ENCODE peak calls at places on chromosomes 2 and 18, in four cellular contexts. One of them, this sample, is unnamed.

GRCh38 chr2:43105586-43106562 is 120.5 kb downstream of the ZFP36L2 start:
- DNase-seq in HCT116: peak; percentile 4
- DNase-seq in HepG2: peak; percentile 44
- DNase-seq in K562: peak; percentile 80
- DNase-seq in this sample: no peak

GRCh38 chr2:240561325-240561971 is 1.3 kb downstream of the DUSP28 start:
- DNase-seq in K562: no peak
- DNase-seq in HepG2: no peak
- DNase-seq in HCT116: no peak
- DNase-seq in this sample: no peak

GRCh38 chr2:70141754-70142589 is 48.8 kb downstream of the C2orf42 start:
- DNase-seq in HCT116: peak; percentile 32
- DNase-seq in K562: peak; percentile 81
- DNase-seq in HepG2: peak; percentile 67
- DNase-seq in this sample: no peak

GRCh38 chr18:2907459-2908145 is 60.8 kb downstream of the EMILIN2 start:
- DNase-seq in HepG2: no peak
- DNase-seq in K562: no peak
- DNase-seq in HCT116: no peak
- DNase-seq in this sample: no peak

GRCh38 chr2:219149667-219150066 is 10.9 kb downstream of the NHEJ1 start:
- DNase-seq in K562: no peak
- DNase-seq in HepG2: peak; percentile 62
- DNase-seq in HCT116: no peak
- DNase-seq in this sample: no peak

GRCh38 chr2:111897924-111898702 is at the start of gene MERTK:
- DNase-seq in K562: peak; percentile 82
- DNase-seq in HCT116: peak; percentile 72
- DNase-seq in HepG2: peak; percentile 89
- DNase-seq in this sample: peak; percentile 53

GRCh38 chr2:75466708-75467311 is 93.9 kb downstream of the EVA1A start:
- DNase-seq in K562: peak; percentile 54
- DNase-seq in HCT116: peak; percentile 23
- DNase-seq in HepG2: peak; percentile 39
- DNase-seq in this sample: no peak

GRCh38 chr2:123262856-123263255 is 762.2 kb upstream of the CNTNAP5 start:
- DNase-seq in HepG2: no peak
- DNase-seq in K562: no peak
- DNase-seq in HCT116: no peak
- DNase-seq in this sample: no peak

GRCh38 chr2:232438951-232439757 is 16.8 kb upstream of the ALPI start:
- DNase-seq in HepG2: no peak
- DNase-seq in K562: no peak
- DNase-seq in HCT116: no peak
- DNase-seq in this sample: no peak

GRCh38 chr2:67514515-67514914 is 117.4 kb downstream of the ETAA1 start:
- DNase-seq in HCT116: no peak
- DNase-seq in HepG2: no peak
- DNase-seq in K562: no peak
- DNase-seq in this sample: no peak

GRCh38 chr18:63613420-63613819 is 26.3 kb downstream of the SERPINB13 start:
- DNase-seq in HCT116: no peak
- DNase-seq in K562: no peak
- DNase-seq in HepG2: no peak
- DNase-seq in this sample: no peak

GRCh38 chr2:201643216-201643651 is at the start of gene TMEM237:
- DNase-seq in HepG2: peak; percentile 13
- DNase-seq in HCT116: peak; percentile 6
- DNase-seq in K562: peak; percentile 35
- DNase-seq in this sample: no peak

GRCh38 chr2:222919841-222920609 is 59.2 kb downstream of the ACSL3 start:
- DNase-seq in K562: peak; percentile 63
- DNase-seq in HepG2: no peak
- DNase-seq in HCT116: no peak
- DNase-seq in this sample: no peak

GRCh38 chr2:74205586-74205985 is 7.2 kb downstream of the MTHFD2 start:
- DNase-seq in HepG2: no peak
- DNase-seq in HCT116: no peak
- DNase-seq in K562: no peak
- DNase-seq in this sample: no peak

GRCh38 chr2:221264318-221264717 is 307.8 kb downstream of the EPHA4 start:
- DNase-seq in K562: no peak
- DNase-seq in HCT116: no peak
- DNase-seq in HepG2: no peak
- DNase-seq in this sample: no peak

GRCh38 chr2:217653240-217653639 is 349.6 kb downstream of the TNS1 start:
- DNase-seq in K562: no peak
- DNase-seq in HCT116: peak; percentile 46
- DNase-seq in HepG2: no peak
- DNase-seq in this sample: no peak

GRCh38 chr2:241990466-241990865 is 120.9 kb downstream of the RTP5 start:
- DNase-seq in HCT116: no peak
- DNase-seq in K562: no peak
- DNase-seq in HepG2: no peak
- DNase-seq in this sample: no peak

GRCh38 chr2:5530022-5530696 is 162.0 kb upstream of the SOX11 start:
- DNase-seq in HepG2: no peak
- DNase-seq in HCT116: no peak
- DNase-seq in K562: no peak
- DNase-seq in this sample: no peak

GRCh38 chr18:73717570-73717969 is 430.1 kb downstream of the FBXO15 start:
- DNase-seq in HCT116: no peak
- DNase-seq in K562: no peak
- DNase-seq in HepG2: no peak
- DNase-seq in this sample: peak; percentile 36

GRCh38 chr2:61456746-61457420 is 14.0 kb downstream of the USP34 start:
- DNase-seq in K562: no peak
- DNase-seq in HCT116: no peak
- DNase-seq in HepG2: no peak
- DNase-seq in this sample: no peak

GRCh38 chr2:191612496-191612895 is 65.4 kb upstream of the NABP1 start:
- DNase-seq in HCT116: no peak
- DNase-seq in HepG2: no peak
- DNase-seq in K562: no peak
- DNase-seq in this sample: no peak

GRCh38 chr18:59810740-59811520 is 88.9 kb upstream of the PMAIP1 start:
- DNase-seq in HCT116: no peak
- DNase-seq in HepG2: no peak
- DNase-seq in K562: no peak
- DNase-seq in this sample: no peak

GRCh38 chr18:76256897-76257500 is 238.0 kb downstream of the ZNF516 start:
- DNase-seq in HepG2: peak; percentile 22
- DNase-seq in K562: no peak
- DNase-seq in HCT116: peak; percentile 35
- DNase-seq in this sample: peak; percentile 20

GRCh38 chr18:11721720-11722119 is 32.7 kb downstream of the GNAL start:
- DNase-seq in HepG2: no peak
- DNase-seq in HCT116: no peak
- DNase-seq in K562: no peak
- DNase-seq in this sample: no peak

GRCh38 chr2:59223737-59224136 is 982.6 kb upstream of the FANCL start:
- DNase-seq in HepG2: no peak
- DNase-seq in K562: no peak
- DNase-seq in HCT116: no peak
- DNase-seq in this sample: no peak

GRCh38 chr18:52190630-52191029 is 149.4 kb upstream of the DCC start:
- DNase-seq in HepG2: no peak
- DNase-seq in HCT116: no peak
- DNase-seq in K562: no peak
- DNase-seq in this sample: no peak

GRCh38 chr2:239357954-239358754 is 42.7 kb downstream of the HDAC4 start:
- DNase-seq in HCT116: no peak
- DNase-seq in HepG2: no peak
- DNase-seq in K562: no peak
- DNase-seq in this sample: no peak
- TF ChIP-seq TCF7L2 in HCT116: no peak
- TF ChIP-seq TCF7L2 in HepG2: no peak
- TF ChIP-seq TCF7L2 in K562: no peak
- TF ChIP-seq TCF7L2 in this sample: no peak

DNA sequence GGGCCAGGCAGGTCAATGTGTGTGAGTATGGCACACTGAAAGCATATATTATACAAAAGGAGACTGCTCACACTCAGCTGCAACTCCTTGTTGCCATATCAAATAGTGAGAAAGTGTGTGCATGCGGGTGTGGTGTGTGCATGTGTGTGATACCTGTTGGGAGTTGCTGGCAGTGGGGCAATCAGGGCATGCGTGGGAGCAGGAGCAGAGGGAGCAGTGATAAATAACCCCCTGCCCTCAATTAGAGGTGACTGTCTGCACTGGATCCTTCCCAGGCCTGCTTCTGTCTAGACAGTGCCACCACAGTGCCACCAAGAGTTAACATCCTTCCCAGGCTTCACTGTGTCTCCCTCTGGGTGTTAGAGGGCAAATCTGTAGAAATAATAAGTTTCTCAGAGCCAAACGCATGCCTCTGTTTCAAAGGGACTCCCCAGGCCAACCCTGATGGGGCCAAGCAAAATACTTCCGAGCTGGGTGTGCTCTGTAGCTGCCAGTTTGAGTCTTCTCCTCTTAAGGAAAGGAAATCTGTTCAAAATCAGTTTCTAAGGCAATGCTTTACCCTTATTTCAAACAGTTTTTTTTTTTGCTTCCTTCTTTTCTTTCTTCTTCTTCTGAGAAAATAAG is 45.5 kb downstream of the RDH14 start:
- DNase-seq in HepG2: no peak
- DNase-seq in HCT116: no peak
- DNase-seq in K562: no peak
- DNase-seq in this sample: no peak
- H3K27ac ChIP-seq in HepG2: no peak overlapping the region
- H3K27ac ChIP-seq in HCT116: no peak overlapping the region
- H3K27ac ChIP-seq in K562: no peak overlapping the region
- H3K27ac ChIP-seq in this sample: no peak overlapping the region

DNA sequence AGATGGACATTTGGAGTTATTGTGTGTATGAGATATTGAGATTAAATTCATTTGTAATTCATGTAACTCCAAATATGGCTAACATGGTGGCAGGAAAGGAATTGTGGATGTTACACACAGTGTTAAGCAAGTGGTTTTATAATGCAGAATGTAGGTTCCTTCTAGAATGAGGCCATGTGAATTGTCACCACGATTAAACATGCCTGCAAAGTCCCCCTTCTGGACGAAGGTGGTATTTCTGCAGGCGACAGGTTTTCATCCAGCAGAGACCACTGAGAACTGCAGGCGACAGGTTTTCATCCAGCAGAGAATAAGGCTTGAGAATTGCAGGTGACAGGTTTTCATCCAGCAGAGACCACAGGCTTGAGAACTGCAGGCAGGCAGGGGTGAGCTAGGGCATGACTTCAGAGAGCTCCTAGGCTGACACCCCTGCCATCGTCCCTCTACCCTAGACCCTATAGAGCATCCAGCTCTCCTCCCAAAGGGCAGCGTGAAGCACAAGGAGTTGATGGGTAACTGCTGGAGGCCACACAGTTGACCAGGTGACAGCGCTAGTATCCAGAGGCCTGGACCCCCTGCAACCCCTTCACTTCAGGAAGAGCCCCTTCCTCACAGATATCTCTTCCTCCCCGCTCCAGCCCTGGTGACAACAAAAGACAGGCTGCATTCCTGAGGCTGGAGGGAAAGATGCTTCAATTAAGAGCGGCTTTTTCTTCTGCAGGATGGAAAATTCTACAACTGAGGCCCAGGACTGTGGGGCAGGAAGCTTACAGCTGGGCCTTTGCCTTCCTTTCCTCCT is 175.8 kb downstream of the LOXHD1 start:
- DNase-seq in K562: peak; percentile 30
- DNase-seq in HCT116: peak; percentile 27
- DNase-seq in HepG2: peak; percentile 28
- DNase-seq in this sample: no peak
- TF ChIP-seq TCF7L2 in K562: no peak
- TF ChIP-seq TCF7L2 in HCT116: no peak
- TF ChIP-seq TCF7L2 in HepG2: no peak
- TF ChIP-seq TCF7L2 in this sample: no peak

GRCh38 chr2:195536863-195537262 is 120.2 kb upstream of the SLC39A10 start:
- DNase-seq in K562: no peak
- DNase-seq in HCT116: no peak
- DNase-seq in HepG2: no peak
- DNase-seq in this sample: no peak
- H3K27ac ChIP-seq in K562: peak overlapping the region; percentile 40
- H3K27ac ChIP-seq in HCT116: no peak overlapping the region
- H3K27ac ChIP-seq in HepG2: no peak overlapping the region
- H3K27ac ChIP-seq in this sample: no peak overlapping the region

DNA sequence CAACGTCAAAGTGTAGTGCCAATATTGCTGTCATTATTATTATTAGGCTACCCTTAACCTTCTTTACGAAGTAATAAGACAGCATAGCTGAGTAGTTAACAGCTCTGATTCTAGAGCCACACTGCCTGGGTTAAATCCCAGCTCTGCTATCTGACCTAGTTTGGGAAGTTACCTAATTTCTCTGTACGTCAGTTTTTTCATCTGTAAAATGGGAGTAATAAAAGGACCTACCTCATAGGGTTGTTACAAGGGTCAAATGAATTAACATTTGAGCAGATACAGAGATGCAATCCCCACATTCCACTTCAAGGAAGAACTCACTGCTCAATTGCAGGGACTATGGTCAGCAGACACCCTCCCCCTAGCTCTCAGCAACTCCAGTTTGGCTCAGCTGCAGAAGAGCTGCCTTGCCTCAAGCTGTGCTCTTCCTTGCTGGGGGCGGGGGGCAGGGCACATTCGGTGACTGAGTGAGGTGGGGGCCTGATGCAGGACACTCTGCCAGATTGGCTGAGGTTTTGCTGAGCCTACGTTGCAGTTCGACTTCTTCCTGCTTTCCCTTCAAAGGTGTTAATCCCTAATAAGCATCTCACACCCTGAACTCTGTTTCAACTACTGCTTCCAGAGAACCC is 11.0 kb upstream of the LGALSL start:
- DNase-seq in HepG2: no peak
- DNase-seq in HCT116: no peak
- DNase-seq in K562: no peak
- DNase-seq in this sample: no peak
- TF ChIP-seq TCF7L2 in HepG2: no peak
- TF ChIP-seq TCF7L2 in HCT116: no peak
- TF ChIP-seq TCF7L2 in K562: no peak
- TF ChIP-seq TCF7L2 in this sample: no peak

GRCh38 chr2:101814752-101815151 is 117.2 kb downstream of the MAP4K4 start:
- DNase-seq in K562: no peak
- DNase-seq in HCT116: no peak
- DNase-seq in HepG2: no peak
- DNase-seq in this sample: no peak

GRCh38 chr2:101817488-101817887 is 120.0 kb downstream of the MAP4K4 start:
- DNase-seq in K562: no peak
- DNase-seq in HCT116: no peak
- DNase-seq in HepG2: no peak
- DNase-seq in this sample: no peak

GRCh38 chr2:101815154-101815553 is 117.6 kb downstream of the MAP4K4 start:
- DNase-seq in K562: no peak
- DNase-seq in HepG2: no peak
- DNase-seq in HCT116: no peak
- DNase-seq in this sample: no peak

GRCh38 chr2:101816598-101816997 is 119.1 kb downstream of the MAP4K4 start:
- DNase-seq in HepG2: no peak
- DNase-seq in K562: no peak
- DNase-seq in HCT116: no peak
- DNase-seq in this sample: no peak

GRCh38 chr2:101815739-101816391 is 118.4 kb downstream of the MAP4K4 start:
- DNase-seq in HCT116: no peak
- DNase-seq in HepG2: no peak
- DNase-seq in K562: no peak
- DNase-seq in this sample: no peak
- H3K27ac ChIP-seq in HCT116: no peak overlapping the region
- H3K27ac ChIP-seq in HepG2: peak overlapping the region; percentile 2
- H3K27ac ChIP-seq in K562: no peak overlapping the region
- H3K27ac ChIP-seq in this sample: no peak overlapping the region

This sample was measured in Panc1.